ENCODE peak calls at places on chromosome 13, in nine cellular contexts. L is heart left ventricle, C is AG04449, T is cardiac muscle cell, E is neural crest cell, Z is neural progenitor cell, P is nephron progenitor cell, R is upper lobe of right lung, X is fibroblast of mammary gland. O is an unnamed sample.
A peak's percentile ranks its signal among the peaks of the same experiment; 100 is the strongest.

GRCh38 chr13:45341799-45342584 is 1.0 kb upstream of the TPT1 start:
- DNase-seq in C (no peak), X (peak; percentile 83), P (no peak), E (no peak), R (peak; percentile 73), Z (no peak), T (peak; percentile 61), L (peak; percentile 47), O (no peak)

GRCh38 chr13:77061362-77061761 is 34.4 kb upstream of the FBXL3 start:
- DNase-seq in P (no peak), R (no peak), E (no peak), L (no peak), T (no peak), Z (no peak), X (no peak), C (no peak), O (no peak)

GRCh38 chr13:111034811-111035210 is 80.3 kb upstream of the ARHGEF7 start:
- DNase-seq in L (no peak), P (no peak), E (no peak), X (peak; percentile 62), Z (no peak), R (no peak), T (no peak), C (peak; percentile 14), O (no peak)

GRCh38 chr13:75635621-75636338 is at the start of gene LMO7:
- DNase-seq in E (peak; percentile 31), R (peak; percentile 84), L (peak; percentile 50), C (no peak), X (no peak), T (peak; percentile 66), P (peak; percentile 68), Z (peak; percentile 78), O (peak; percentile 68)

GRCh38 chr13:55439450-55439849 is 1701.3 kb upstream of the PRR20A start:
- DNase-seq in E (no peak), P (no peak), X (no peak), T (no peak), C (no peak), Z (peak; percentile 33), L (no peak), R (no peak), O (no peak)

GRCh38 chr13:22082437-22083100 is 411.7 kb downstream of the FGF9 start:
- DNase-seq in Z (no peak), E (no peak), L (no peak), P (no peak), X (no peak), C (no peak), T (no peak), R (no peak), O (no peak)

GRCh38 chr13:113393572-113394503 is 29.9 kb upstream of the GRTP1 start:
- DNase-seq in Z (peak; percentile 94), P (peak; percentile 89), X (peak; percentile 55), C (no peak), T (peak; percentile 79), R (peak; percentile 92), E (peak; percentile 79), L (peak; percentile 81), O (peak; percentile 88)

GRCh38 chr13:46578590-46578975 is 25.6 kb downstream of the LRCH1 start:
- DNase-seq in C (no peak), X (no peak), T (no peak), E (no peak), P (peak; percentile 26), R (no peak), L (no peak), Z (no peak), O (no peak)

GRCh38 chr13:28322256-28322895 is 172.6 kb downstream of the FLT1 start:
- DNase-seq in Z (no peak), C (no peak), X (no peak), L (no peak), E (no peak), R (no peak), P (no peak), T (no peak), O (no peak)

GRCh38 chr13:93963266-93964131 is 516.0 kb downstream of the DCT start:
- DNase-seq in R (no peak), T (peak; percentile 63), Z (no peak), X (peak; percentile 76), E (no peak), C (no peak), P (no peak), L (no peak), O (no peak)

GRCh38 chr13:22198656-22199217 is 527.9 kb downstream of the FGF9 start:
- DNase-seq in R (no peak), L (no peak), C (no peak), T (no peak), X (no peak), Z (no peak), E (no peak), P (no peak), O (no peak)

GRCh38 chr13:101523732-101524131 is 71.3 kb downstream of the ITGBL1 start:
- DNase-seq in E (no peak), R (no peak), T (peak; percentile 24), Z (no peak), C (no peak), L (peak; percentile 37), P (no peak), X (peak; percentile 97), O (no peak)

GRCh38 chr13:49053215-49053614 is 77.5 kb downstream of the FNDC3A start:
- DNase-seq in P (no peak), E (no peak), R (no peak), Z (no peak), X (peak; percentile 25), L (no peak), C (no peak), T (no peak), O (no peak)

GRCh38 chr13:24683833-24684599 is 3.8 kb downstream of the ATP12A start:
- DNase-seq in X (peak; percentile 51), T (peak; percentile 64), R (peak; percentile 78), Z (peak; percentile 88), P (peak; percentile 83), C (no peak), L (peak; percentile 41), E (peak; percentile 68), O (peak; percentile 54)

GRCh38 chr13:26255717-26256277 is 1.9 kb downstream of the CDK8 start:
- DNase-seq in X (peak; percentile 6), R (no peak), P (no peak), C (no peak), E (no peak), T (peak; percentile 23), Z (no peak), L (no peak), O (no peak)
- TF ChIP-seq CTCF in X (peak; percentile 34), R (peak; percentile 36), P (peak; percentile 24), C (no peak), E (peak; percentile 56), T (peak; percentile 40), Z (peak; percentile 26), L (no peak), O (no peak)

GRCh38 chr13:50320297-50320862 is 305.1 kb downstream of the KCNRG start:
- DNase-seq in L (no peak), C (no peak), X (peak; percentile 62), R (no peak), E (no peak), P (no peak), Z (no peak), T (peak; percentile 35), O (no peak)

GRCh38 chr13:50322006-50322405 is 306.8 kb downstream of the KCNRG start:
- DNase-seq in P (no peak), T (no peak), R (no peak), X (no peak), E (no peak), C (no peak), Z (no peak), L (no peak), O (no peak)

GRCh38 chr13:50323440-50324070 is 308.3 kb downstream of the KCNRG start:
- DNase-seq in P (no peak), R (no peak), L (no peak), X (peak; percentile 99), T (peak; percentile 70), C (peak; percentile 82), Z (no peak), E (no peak), O (no peak)

GRCh38 chr13:50318887-50319286 is 303.6 kb downstream of the KCNRG start:
- DNase-seq in P (no peak), E (no peak), R (no peak), C (no peak), L (no peak), X (no peak), T (no peak), Z (peak; percentile 8), O (no peak)

GRCh38 chr13:50319603-50320296 is 304.5 kb downstream of the KCNRG start:
- DNase-seq in C (peak; percentile 26), T (peak; percentile 70), P (no peak), L (no peak), Z (no peak), R (no peak), X (peak; percentile 23), E (no peak), O (no peak)
- TF ChIP-seq CTCF in C (no peak), T (no peak), P (no peak), L (no peak), Z (no peak), R (no peak), X (no peak), E (no peak), O (no peak)

GRCh38 chr13:61913183-61913582 is 497.5 kb upstream of the PCDH20 start:
- DNase-seq in L (no peak), X (no peak), R (no peak), P (no peak), Z (no peak), E (no peak), C (no peak), T (no peak), O (no peak)
- TF ChIP-seq CTCF in L (no peak), X (no peak), R (no peak), P (no peak), Z (no peak), E (no peak), C (no peak), T (no peak), O (no peak)

GRCh38 chr13:31161583-31162150 is at the start of gene HSPH1:
- DNase-seq in E (peak; percentile 89), R (peak; percentile 100), P (peak; percentile 97), Z (peak; percentile 98), C (peak; percentile 73), T (peak; percentile 99), L (peak; percentile 99), X (peak; percentile 95), O (peak; percentile 98)
- TF ChIP-seq CTCF in E (peak; percentile 41), R (peak; percentile 36), P (no peak), Z (peak; percentile 29), C (peak; percentile 43), T (peak; percentile 28), L (peak; percentile 8), X (no peak), O (no peak)

GRCh38 chr13:90732049-90732448 is 615.4 kb upstream of the MIR17HG start:
- DNase-seq in X (no peak), L (no peak), Z (peak; percentile 6), E (no peak), T (no peak), P (no peak), R (no peak), C (no peak), O (no peak)
- TF ChIP-seq CTCF in X (no peak), L (no peak), Z (peak; percentile 37), E (no peak), T (no peak), P (no peak), R (no peak), C (no peak), O (no peak)

GRCh38 chr13:69585656-69586055 is 522.0 kb upstream of the ATXN8OS start:
- DNase-seq in L (no peak), R (no peak), C (no peak), Z (no peak), E (no peak), X (no peak), T (no peak), P (no peak), O (no peak)
- TF ChIP-seq CTCF in L (no peak), R (no peak), C (no peak), Z (peak; percentile 40), E (peak; percentile 42), X (no peak), T (no peak), P (no peak), O (no peak)